ENCODE peak calls at places on chromosomes 13 and 19, in five cellular contexts. E, S, L, N and B are unnamed samples.

GRCh38 chr19:19443902-19444693 is 38.6 kb downstream of the GATAD2A start:
- DNase-seq in S (no peak), E (no peak), L (no peak), N (no peak), B (no peak)

GRCh38 chr13:84445776-84446175 is 563.5 kb upstream of the SLITRK1 start:
- DNase-seq in S (no peak), N (no peak), L (no peak), E (peak), B (no peak)

GRCh38 chr13:44063881-44064280 is 184.2 kb downstream of the LACC1 start:
- DNase-seq in N (no peak), L (no peak), E (no peak), S (no peak), B (no peak)

GRCh38 chr19:53994811-53995210 is 3.4 kb downstream of the CACNG6 start:
- DNase-seq in E (peak), L (no peak), N (no peak), S (no peak), B (no peak)

GRCh38 chr19:40510526-40511115 is 43.8 kb downstream of the SPTBN4 start:
- DNase-seq in E (peak), L (no peak), N (no peak), S (no peak), B (no peak)

GRCh38 chr19:56106397-56106849 is 14.7 kb downstream of the ZNF787 start:
- DNase-seq in E (no peak), S (no peak), L (no peak), N (no peak), B (no peak)

GRCh38 chr13:23725922-23726321 is 155.7 kb downstream of the TNFRSF19 start:
- DNase-seq in S (no peak), N (no peak), L (no peak), E (peak), B (peak)

GRCh38 chr19:45824041-45824471 is 8.9 kb upstream of the RSPH6A start:
- DNase-seq in L (peak), E (peak), N (no peak), S (no peak), B (no peak)

GRCh38 chr19:53707278-53707677 is 75.5 kb downstream of the DPRX start:
- DNase-seq in S (no peak), N (no peak), E (no peak), L (no peak), B (no peak)

GRCh38 chr19:48490980-48491792 is 20.4 kb downstream of the LMTK3 start:
- DNase-seq in E (no peak), S (peak), L (peak), N (no peak), B (no peak)

GRCh38 chr19:58350871-58351557 is 2.3 kb downstream of the A1BG start:
- DNase-seq in S (no peak), N (no peak), E (no peak), L (no peak), B (no peak)

GRCh38 chr19:58575183-58576041 is 2.3 kb upstream of the MZF1 start:
- DNase-seq in E (peak), N (peak), L (no peak), S (peak), B (peak)

GRCh38 chr19:21022996-21023395 is 2.5 kb downstream of the ZNF430 start:
- DNase-seq in E (peak), N (no peak), S (peak), L (peak), B (no peak)

GRCh38 chr13:46160474-46161066 is 21.4 kb downstream of the LCP1 start:
- DNase-seq in S (peak), L (peak), N (no peak), E (peak), B (no peak)

GRCh38 chr19:18850560-18851375 is 19.0 kb downstream of the UPF1 start:
- DNase-seq in L (no peak), S (no peak), E (no peak), N (no peak), B (peak)

GRCh38 chr13:98285317-98285716 is 108.2 kb upstream of the RNF113B start:
- DNase-seq in E (no peak), N (no peak), S (no peak), L (peak), B (no peak)

GRCh38 chr19:47095707-47096704 is 17.6 kb downstream of the ZC3H4 start:
- DNase-seq in S (peak), N (no peak), L (no peak), E (peak), B (peak)

GRCh38 chr13:114143806-114144605 is 11.6 kb upstream of the RASA3 start:
- DNase-seq in L (no peak), E (no peak), S (peak), N (no peak), B (no peak)

GRCh38 chr13:114235697-114236096 is 1.0 kb downstream of the CDC16 start:
- DNase-seq in L (no peak), E (no peak), S (no peak), N (no peak), B (no peak)

GRCh38 chr13:19601749-19602725 is 31.4 kb upstream of the MPHOSPH8 start:
- DNase-seq in N (peak), L (no peak), S (no peak), E (peak), B (peak)

GRCh38 chr13:33230178-33230881 is 55.2 kb downstream of the STARD13 start:
- DNase-seq in L (no peak), E (peak), S (no peak), N (no peak), B (no peak)

GRCh38 chr13:59450218-59450617 is 713.5 kb downstream of the DIAPH3 start:
- DNase-seq in S (no peak), E (no peak), L (no peak), N (no peak), B (no peak)

GRCh38 chr19:48672994-48673393 is at the start of gene NTN5:
- DNase-seq in S (no peak), E (no peak), L (no peak), N (no peak), B (no peak)